ENCODE peak calls at places on chromosomes 6 and 20, in nine cellular contexts. E, X, O, N, V, M, G, U and A are unnamed samples.

GRCh38 chr20:41344477-41344876 is 3.9 kb downstream of the LPIN3 start:
- DNase-seq in N (no peak), M (no peak), O (peak), V (no peak), E (no peak), G (no peak), U (no peak), X (no peak), A (no peak)

GRCh38 chr6:27531772-27532459 is 59.0 kb upstream of the ZNF184 start:
- DNase-seq in N (no peak), V (no peak), M (no peak), X (no peak), G (peak), O (no peak), U (no peak), E (no peak), A (no peak)

GRCh38 chr6:156658186-156658585 is 119.0 kb upstream of the ARID1B start:
- DNase-seq in M (no peak), N (peak), X (peak), O (no peak), E (no peak), G (no peak), U (no peak), V (no peak), A (no peak)

GRCh38 chr6:87364602-87365252 is 20.1 kb downstream of the C6orf163 start:
- DNase-seq in X (no peak), V (no peak), O (no peak), U (no peak), N (no peak), G (no peak), E (no peak), M (no peak), A (no peak)

GRCh38 chr6:1771324-1771723 is 161.6 kb downstream of the FOXC1 start:
- DNase-seq in M (no peak), V (peak), G (no peak), O (no peak), X (peak), E (no peak), N (no peak), U (no peak), A (no peak)

GRCh38 chr6:14784596-14785360 is 461.1 kb upstream of the JARID2 start:
- DNase-seq in N (no peak), O (no peak), X (no peak), G (no peak), V (peak), U (no peak), E (no peak), M (no peak), A (no peak)

GRCh38 chr6:142802124-142802523 is 142.9 kb downstream of the HIVEP2 start:
- DNase-seq in O (no peak), M (no peak), E (no peak), N (peak), X (peak), U (no peak), G (peak), V (no peak), A (no peak)

GRCh38 chr20:1401431-1401907 is 8.6 kb upstream of the FKBP1A start:
- DNase-seq in O (no peak), M (no peak), X (no peak), G (no peak), N (no peak), V (no peak), E (no peak), U (no peak), A (no peak)

GRCh38 chr20:35776513-35777101 is 4.8 kb downstream of the PHF20 start:
- DNase-seq in G (peak), U (peak), E (no peak), N (no peak), V (peak), X (peak), M (no peak), O (no peak), A (no peak)

GRCh38 chr6:3317741-3318211 is 59.0 kb downstream of the PSMG4 start:
- DNase-seq in G (no peak), X (peak), M (no peak), O (no peak), V (no peak), N (no peak), U (peak), E (no peak), A (no peak)

GRCh38 chr6:128271527-128271926 is 248.9 kb downstream of the PTPRK start:
- DNase-seq in V (no peak), M (no peak), U (no peak), G (no peak), N (no peak), E (no peak), X (peak), O (no peak), A (no peak)

GRCh38 chr6:147944122-147944521 is 398.5 kb upstream of the SASH1 start:
- DNase-seq in U (no peak), O (no peak), M (no peak), G (no peak), E (no peak), N (no peak), X (no peak), V (no peak), A (no peak)

GRCh38 chr20:63287697-63288580 is 5.0 kb upstream of the COL20A1 start:
- DNase-seq in O (no peak), U (no peak), M (no peak), X (no peak), G (no peak), N (no peak), E (no peak), V (no peak), A (no peak)

GRCh38 chr6:112065426-112065986 is 11.6 kb downstream of the CCN6 start:
- DNase-seq in G (no peak), U (no peak), X (no peak), O (no peak), E (no peak), M (no peak), V (no peak), N (no peak), A (no peak)

GRCh38 chr6:159594106-159594749 is 98.8 kb downstream of the SOD2 start:
- DNase-seq in N (no peak), E (no peak), G (no peak), M (no peak), X (peak), O (no peak), U (no peak), V (no peak), A (no peak)

GRCh38 chr20:9200620-9201019 is 131.7 kb downstream of the PLCB4 start:
- DNase-seq in N (peak), E (no peak), M (no peak), O (no peak), U (no peak), G (peak), V (no peak), X (peak), A (no peak)

GRCh38 chr20:10495173-10495572 is 60.1 kb downstream of the SLX4IP start:
- DNase-seq in N (no peak), M (no peak), V (no peak), G (no peak), O (no peak), E (no peak), X (no peak), U (no peak), A (no peak)

GRCh38 chr20:38272961-38273360 is 12.4 kb upstream of the KIAA1755 start:
- DNase-seq in M (no peak), V (no peak), G (no peak), X (peak), E (no peak), N (no peak), U (no peak), O (no peak), A (no peak)

GRCh38 chr6:10554826-10555225 is 33.7 kb downstream of the GCNT2 start:
- DNase-seq in E (no peak), G (no peak), N (no peak), V (no peak), M (no peak), U (no peak), X (no peak), O (no peak), A (no peak)

GRCh38 chr20:50286609-50287008 is 96.0 kb downstream of the CEBPB start:
- DNase-seq in G (peak), M (no peak), V (no peak), O (no peak), E (no peak), N (peak), X (peak), U (peak), A (no peak)

GRCh38 chr20:18527836-18528235 is 20.1 kb downstream of the SEC23B start:
- DNase-seq in O (no peak), U (no peak), N (no peak), X (peak), M (no peak), V (no peak), E (no peak), G (no peak), A (no peak)

GRCh38 chr20:64261138-64261537 is 5.6 kb downstream of the PCMTD2 start:
- DNase-seq in U (no peak), E (no peak), O (no peak), M (no peak), V (peak), N (peak), G (no peak), X (peak), A (no peak)

GRCh38 chr20:57688864-57689263 is 21.0 kb downstream of the PMEPA1 start:
- DNase-seq in E (no peak), X (peak), N (no peak), G (no peak), M (no peak), V (no peak), U (peak), O (no peak), A (peak)

GRCh38 chr6:142356271-142356938 is 54.6 kb downstream of the ADGRG6 start:
- DNase-seq in V (no peak), N (peak), U (no peak), O (no peak), M (no peak), E (no peak), G (peak), X (peak), A (no peak)

GRCh38 chr6:124999105-124999764 is 37.0 kb downstream of the RNF217 start:
- DNase-seq in X (no peak), E (no peak), V (no peak), N (no peak), G (no peak), U (no peak), O (no peak), M (no peak), A (no peak)

GRCh38 chr20:19787366-19787765 is 29.3 kb downstream of the RIN2 start:
- DNase-seq in G (no peak), X (peak), M (no peak), V (no peak), O (no peak), E (no peak), U (no peak), N (no peak), A (no peak)

GRCh38 chr6:27545271-27546046 is 72.6 kb upstream of the ZNF184 start:
- DNase-seq in E (no peak), G (peak), U (no peak), N (no peak), X (peak), O (no peak), V (peak), M (peak), A (no peak)

GRCh38 chr6:29943053-29943966 is 978 bp downstream of the HLA-A start:
- DNase-seq in V (no peak), X (no peak), O (peak), M (no peak), N (no peak), U (no peak), E (no peak), G (no peak), A (no peak)

GRCh38 chr6:43746613-43747101 is 23.4 kb upstream of the VEGFA start:
- DNase-seq in X (no peak), E (no peak), V (no peak), U (peak), M (no peak), G (no peak), N (no peak), O (no peak), A (no peak)

GRCh38 chr20:33163856-33164762 is 3.9 kb upstream of the BPIFA2 start:
- DNase-seq in E (no peak), O (no peak), M (no peak), V (no peak), U (no peak), N (no peak), X (no peak), G (no peak), A (no peak)

GRCh38 chr20:38149880-38150594 is 15.0 kb downstream of the TGM2 start:
- DNase-seq in N (no peak), V (no peak), X (no peak), G (no peak), E (no peak), M (no peak), U (no peak), O (no peak), A (no peak)

GRCh38 chr6:43243649-43244321 is 504 bp downstream of the TTBK1 start:
- DNase-seq in U (no peak), N (no peak), G (no peak), E (no peak), X (no peak), M (no peak), V (no peak), O (peak), A (no peak)

GRCh38 chr6:53302678-53303360 is 45.9 kb downstream of the ELOVL5 start:
- DNase-seq in V (no peak), O (no peak), E (no peak), N (peak), X (peak), U (no peak), M (no peak), G (peak), A (no peak)

GRCh38 chr6:26056583-26057350 is 30.5 kb upstream of the HFE start:
- DNase-seq in E (no peak), U (no peak), O (peak), N (no peak), X (no peak), M (no peak), V (peak), G (peak), A (peak)

GRCh38 chr6:168152306-168152963 is 73.4 kb upstream of the FRMD1 start:
- DNase-seq in V (no peak), G (no peak), E (no peak), U (no peak), O (no peak), M (no peak), X (peak), N (peak), A (no peak)

GRCh38 chr6:82066196-82066595 is 181.3 kb downstream of the IBTK start:
- DNase-seq in G (no peak), V (no peak), O (no peak), X (no peak), E (no peak), N (no peak), U (no peak), M (no peak), A (no peak)